ENCODE peak calls at places on chromosome 14, in ten cellular contexts. One of them, this sample, is unnamed.

GRCh38 chr14:49363926-49364751 is 222.0 kb downstream of the RPS29 start:
- DNase-seq in CD8-positive, alpha-beta T cell: no peak
- DNase-seq in heart right ventricle: no peak
- DNase-seq in PC-9: no peak
- DNase-seq in esophagus muscularis mucosa: no peak
- DNase-seq in pancreas: no peak
- DNase-seq in neural progenitor cell: peak; percentile 45
- DNase-seq in body of pancreas: no peak
- DNase-seq in AG04450: no peak
- DNase-seq in mammary epithelial cell: no peak
- DNase-seq in this sample: no peak

GRCh38 chr14:26427059-26427458 is 170.8 kb downstream of the NOVA1 start:
- DNase-seq in CD8-positive, alpha-beta T cell: no peak
- DNase-seq in heart right ventricle: peak; percentile 8
- DNase-seq in PC-9: no peak
- DNase-seq in esophagus muscularis mucosa: no peak
- DNase-seq in pancreas: no peak
- DNase-seq in neural progenitor cell: no peak
- DNase-seq in body of pancreas: no peak
- DNase-seq in AG04450: no peak
- DNase-seq in mammary epithelial cell: no peak
- DNase-seq in this sample: no peak

GRCh38 chr14:101823511-101824120 is 62.1 kb downstream of the PPP2R5C start:
- DNase-seq in CD8-positive, alpha-beta T cell: peak; percentile 70
- DNase-seq in heart right ventricle: no peak
- DNase-seq in PC-9: no peak
- DNase-seq in esophagus muscularis mucosa: no peak
- DNase-seq in pancreas: no peak
- DNase-seq in neural progenitor cell: no peak
- DNase-seq in body of pancreas: peak; percentile 42
- DNase-seq in AG04450: no peak
- DNase-seq in mammary epithelial cell: no peak
- DNase-seq in this sample: no peak

GRCh38 chr14:100640481-100641273 is 53.5 kb upstream of the BEGAIN start:
- DNase-seq in CD8-positive, alpha-beta T cell: peak; percentile 78
- DNase-seq in heart right ventricle: no peak
- DNase-seq in PC-9: no peak
- DNase-seq in esophagus muscularis mucosa: no peak
- DNase-seq in pancreas: no peak
- DNase-seq in neural progenitor cell: no peak
- DNase-seq in body of pancreas: no peak
- DNase-seq in AG04450: no peak
- DNase-seq in mammary epithelial cell: no peak
- DNase-seq in this sample: no peak

GRCh38 chr14:97410667-97411286 is 613.6 kb downstream of the VRK1 start:
- DNase-seq in CD8-positive, alpha-beta T cell: no peak
- DNase-seq in heart right ventricle: no peak
- DNase-seq in PC-9: no peak
- DNase-seq in esophagus muscularis mucosa: no peak
- DNase-seq in pancreas: no peak
- DNase-seq in neural progenitor cell: peak; percentile 28
- DNase-seq in body of pancreas: no peak
- DNase-seq in AG04450: no peak
- DNase-seq in mammary epithelial cell: no peak
- DNase-seq in this sample: no peak

GRCh38 chr14:101788016-101788695 is 26.6 kb downstream of the PPP2R5C start:
- DNase-seq in CD8-positive, alpha-beta T cell: no peak
- DNase-seq in heart right ventricle: no peak
- DNase-seq in PC-9: no peak
- DNase-seq in esophagus muscularis mucosa: peak; percentile 79
- DNase-seq in pancreas: no peak
- DNase-seq in neural progenitor cell: no peak
- DNase-seq in body of pancreas: no peak
- DNase-seq in AG04450: no peak
- DNase-seq in mammary epithelial cell: no peak
- DNase-seq in this sample: no peak

GRCh38 chr14:70871863-70872677 is 35.2 kb upstream of the PCNX1 start:
- DNase-seq in CD8-positive, alpha-beta T cell: no peak
- DNase-seq in heart right ventricle: no peak
- DNase-seq in PC-9: no peak
- DNase-seq in esophagus muscularis mucosa: no peak
- DNase-seq in pancreas: no peak
- DNase-seq in neural progenitor cell: no peak
- DNase-seq in body of pancreas: no peak
- DNase-seq in AG04450: no peak
- DNase-seq in mammary epithelial cell: no peak
- DNase-seq in this sample: no peak

GRCh38 chr14:96754162-96754844 is 42.9 kb upstream of the VRK1 start:
- DNase-seq in CD8-positive, alpha-beta T cell: no peak
- DNase-seq in heart right ventricle: no peak
- DNase-seq in PC-9: no peak
- DNase-seq in esophagus muscularis mucosa: no peak
- DNase-seq in pancreas: no peak
- DNase-seq in neural progenitor cell: no peak
- DNase-seq in body of pancreas: no peak
- DNase-seq in AG04450: no peak
- DNase-seq in mammary epithelial cell: peak; percentile 24
- DNase-seq in this sample: no peak

GRCh38 chr14:103868242-103868897 is 21.0 kb upstream of the PPP1R13B start:
- DNase-seq in CD8-positive, alpha-beta T cell: no peak
- DNase-seq in heart right ventricle: no peak
- DNase-seq in PC-9: no peak
- DNase-seq in esophagus muscularis mucosa: no peak
- DNase-seq in pancreas: peak; percentile 22
- DNase-seq in neural progenitor cell: no peak
- DNase-seq in body of pancreas: no peak
- DNase-seq in AG04450: no peak
- DNase-seq in mammary epithelial cell: peak; percentile 91
- DNase-seq in this sample: no peak

GRCh38 chr14:96626916-96627315 is 124.7 kb downstream of the PAPOLA start:
- DNase-seq in CD8-positive, alpha-beta T cell: no peak
- DNase-seq in heart right ventricle: no peak
- DNase-seq in PC-9: no peak
- DNase-seq in esophagus muscularis mucosa: no peak
- DNase-seq in pancreas: no peak
- DNase-seq in neural progenitor cell: no peak
- DNase-seq in body of pancreas: no peak
- DNase-seq in AG04450: no peak
- DNase-seq in mammary epithelial cell: no peak
- DNase-seq in this sample: no peak

DNA sequence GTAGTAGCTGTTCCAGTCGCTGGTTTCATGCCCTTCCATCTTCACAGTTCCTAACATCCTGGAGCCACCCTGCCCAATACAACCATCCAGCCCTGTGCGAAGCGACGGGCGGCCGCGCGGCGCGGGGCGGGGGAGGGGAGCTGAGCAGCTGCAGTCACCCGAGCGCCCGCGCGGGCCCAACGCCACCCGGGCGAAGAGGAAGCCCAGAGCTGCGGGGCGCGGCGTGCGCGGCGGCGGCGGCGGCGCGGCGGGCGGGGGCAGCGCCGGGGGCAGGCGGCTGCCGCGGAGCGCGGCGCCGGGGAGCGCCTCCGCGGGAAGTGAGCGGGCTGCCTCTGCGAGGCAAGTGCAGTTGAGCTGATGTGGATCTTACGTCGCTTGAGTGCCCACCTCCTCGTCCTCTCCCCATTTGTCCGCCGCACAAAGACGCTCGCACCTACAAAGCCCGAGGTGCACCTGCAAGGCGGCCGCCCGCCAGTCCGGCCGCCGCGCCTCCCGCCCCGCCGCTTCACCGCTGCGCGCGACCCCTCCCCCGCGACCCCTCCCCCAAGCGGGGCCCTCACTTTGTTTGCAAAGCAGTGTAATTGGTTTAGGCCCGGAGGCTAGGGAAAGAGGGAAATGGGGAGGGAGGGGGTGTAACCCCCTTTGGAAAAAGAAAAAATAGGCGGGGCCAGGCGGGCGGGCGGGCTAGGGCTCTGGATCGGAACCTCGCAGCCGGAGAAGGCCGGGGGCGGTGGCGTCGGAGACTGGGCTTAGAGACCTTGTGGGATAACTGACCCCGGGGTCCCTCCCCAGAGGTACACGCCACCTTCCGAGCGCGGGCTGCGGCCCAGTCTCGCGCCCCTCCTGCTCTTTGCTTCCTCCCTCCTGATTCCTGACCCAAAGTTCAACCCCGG is at the start of the genes FOXA1 and TTC6:
- DNase-seq in CD8-positive, alpha-beta T cell: no peak
- DNase-seq in heart right ventricle: no peak
- DNase-seq in PC-9: peak; percentile 62
- DNase-seq in esophagus muscularis mucosa: no peak
- DNase-seq in pancreas: peak; percentile 67
- DNase-seq in neural progenitor cell: peak; percentile 72
- DNase-seq in body of pancreas: peak; percentile 70
- DNase-seq in AG04450: no peak
- DNase-seq in mammary epithelial cell: peak; percentile 51
- DNase-seq in this sample: no peak
- H3K27me3 ChIP-seq in CD8-positive, alpha-beta T cell: peaks cover 47% of the 10 kb centered on the region
- H3K27me3 ChIP-seq in heart right ventricle: peaks cover 98% of the 10 kb centered on the region
- H3K27me3 ChIP-seq in PC-9: no peaks in the 10 kb centered on the region
- H3K27me3 ChIP-seq in esophagus muscularis mucosa: peaks cover 94% of the 10 kb centered on the region
- H3K27me3 ChIP-seq in pancreas: peaks cover 12% of the 10 kb centered on the region
- H3K27me3 ChIP-seq in neural progenitor cell: peaks cover 100% of the 10 kb centered on the region
- H3K27me3 ChIP-seq in body of pancreas: peaks cover 6% of the 10 kb centered on the region
- H3K27me3 ChIP-seq in AG04450: peaks cover 83% of the 10 kb centered on the region
- H3K27me3 ChIP-seq in mammary epithelial cell: peaks cover 41% of the 10 kb centered on the region
- H3K27me3 ChIP-seq in this sample: peaks cover 82% of the 10 kb centered on the region

DNA sequence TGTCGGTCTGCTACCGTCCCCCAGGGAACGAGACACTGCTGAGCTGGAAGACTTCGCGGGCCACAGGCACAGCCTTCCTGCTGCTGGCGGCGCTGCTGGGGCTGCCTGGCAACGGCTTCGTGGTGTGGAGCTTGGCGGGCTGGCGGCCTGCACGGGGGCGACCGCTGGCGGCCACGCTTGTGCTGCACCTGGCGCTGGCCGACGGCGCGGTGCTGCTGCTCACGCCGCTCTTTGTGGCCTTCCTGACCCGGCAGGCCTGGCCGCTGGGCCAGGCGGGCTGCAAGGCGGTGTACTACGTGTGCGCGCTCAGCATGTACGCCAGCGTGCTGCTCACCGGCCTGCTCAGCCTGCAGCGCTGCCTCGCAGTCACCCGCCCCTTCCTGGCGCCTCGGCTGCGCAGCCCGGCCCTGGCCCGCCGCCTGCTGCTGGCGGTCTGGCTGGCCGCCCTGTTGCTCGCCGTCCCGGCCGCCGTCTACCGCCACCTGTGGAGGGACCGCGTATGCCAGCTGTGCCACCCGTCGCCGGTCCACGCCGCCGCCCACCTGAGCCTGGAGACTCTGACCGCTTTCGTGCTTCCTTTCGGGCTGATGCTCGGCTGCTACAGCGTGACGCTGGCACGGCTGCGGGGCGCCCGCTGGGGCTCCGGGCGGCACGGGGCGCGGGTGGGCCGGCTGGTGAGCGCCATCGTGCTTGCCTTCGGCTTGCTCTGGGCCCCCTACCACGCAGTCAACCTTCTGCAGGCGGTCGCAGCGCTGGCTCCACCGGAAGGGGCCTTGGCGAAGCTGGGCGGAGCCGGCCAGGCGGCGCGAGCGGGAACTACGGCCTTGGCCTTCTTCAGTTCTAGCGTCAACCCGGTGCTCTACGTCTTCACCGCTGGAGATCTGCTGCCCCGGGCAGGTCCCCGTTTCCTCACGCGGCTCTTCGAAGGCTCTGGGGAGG is at the start of gene LTB4R:
- DNase-seq in CD8-positive, alpha-beta T cell: peak; percentile 67
- DNase-seq in heart right ventricle: peak; percentile 63
- DNase-seq in PC-9: no peak
- DNase-seq in esophagus muscularis mucosa: no peak
- DNase-seq in pancreas: peak; percentile 91
- DNase-seq in neural progenitor cell: no peak
- DNase-seq in body of pancreas: peak; percentile 89
- DNase-seq in AG04450: no peak
- DNase-seq in mammary epithelial cell: peak; percentile 70
- DNase-seq in this sample: peak; percentile 31
- H3K4me3 ChIP-seq in CD8-positive, alpha-beta T cell: peak within 1 kb of the TSS; percentile 52
- H3K4me3 ChIP-seq in heart right ventricle: peak within 1 kb of the TSS; percentile 71
- H3K4me3 ChIP-seq in PC-9: no peak within 1 kb of the TSS
- H3K4me3 ChIP-seq in esophagus muscularis mucosa: peak within 1 kb of the TSS; percentile 64
- H3K4me3 ChIP-seq in pancreas: peak within 1 kb of the TSS; percentile 33
- H3K4me3 ChIP-seq in neural progenitor cell: no peak within 1 kb of the TSS
- H3K4me3 ChIP-seq in body of pancreas: no peak within 1 kb of the TSS
- H3K4me3 ChIP-seq in AG04450: peak within 1 kb of the TSS; percentile 20
- H3K4me3 ChIP-seq in mammary epithelial cell: peak within 1 kb of the TSS; percentile 35
- H3K4me3 ChIP-seq in this sample: no peak within 1 kb of the TSS

GRCh38 chr14:106879241-106879640 is 1352.9 kb downstream of the TMEM121 start:
- DNase-seq in CD8-positive, alpha-beta T cell: peak; percentile 28
- DNase-seq in heart right ventricle: no peak
- DNase-seq in PC-9: peak; percentile 20
- DNase-seq in esophagus muscularis mucosa: no peak
- DNase-seq in pancreas: peak; percentile 59
- DNase-seq in neural progenitor cell: no peak
- DNase-seq in body of pancreas: peak; percentile 59
- DNase-seq in AG04450: no peak
- DNase-seq in mammary epithelial cell: peak; percentile 48
- DNase-seq in this sample: no peak
- TF ChIP-seq CTCF in CD8-positive, alpha-beta T cell: peak; percentile 35
- TF ChIP-seq CTCF in heart right ventricle: peak; percentile 20
- TF ChIP-seq CTCF in PC-9: peak; percentile 54
- TF ChIP-seq CTCF in esophagus muscularis mucosa: no peak
- TF ChIP-seq CTCF in pancreas: no peak
- TF ChIP-seq CTCF in neural progenitor cell: peak; percentile 9
- TF ChIP-seq CTCF in body of pancreas: no peak
- TF ChIP-seq CTCF in AG04450: no peak
- TF ChIP-seq CTCF in mammary epithelial cell: peak; percentile 41
- TF ChIP-seq CTCF in this sample: peak; percentile 62

DNA sequence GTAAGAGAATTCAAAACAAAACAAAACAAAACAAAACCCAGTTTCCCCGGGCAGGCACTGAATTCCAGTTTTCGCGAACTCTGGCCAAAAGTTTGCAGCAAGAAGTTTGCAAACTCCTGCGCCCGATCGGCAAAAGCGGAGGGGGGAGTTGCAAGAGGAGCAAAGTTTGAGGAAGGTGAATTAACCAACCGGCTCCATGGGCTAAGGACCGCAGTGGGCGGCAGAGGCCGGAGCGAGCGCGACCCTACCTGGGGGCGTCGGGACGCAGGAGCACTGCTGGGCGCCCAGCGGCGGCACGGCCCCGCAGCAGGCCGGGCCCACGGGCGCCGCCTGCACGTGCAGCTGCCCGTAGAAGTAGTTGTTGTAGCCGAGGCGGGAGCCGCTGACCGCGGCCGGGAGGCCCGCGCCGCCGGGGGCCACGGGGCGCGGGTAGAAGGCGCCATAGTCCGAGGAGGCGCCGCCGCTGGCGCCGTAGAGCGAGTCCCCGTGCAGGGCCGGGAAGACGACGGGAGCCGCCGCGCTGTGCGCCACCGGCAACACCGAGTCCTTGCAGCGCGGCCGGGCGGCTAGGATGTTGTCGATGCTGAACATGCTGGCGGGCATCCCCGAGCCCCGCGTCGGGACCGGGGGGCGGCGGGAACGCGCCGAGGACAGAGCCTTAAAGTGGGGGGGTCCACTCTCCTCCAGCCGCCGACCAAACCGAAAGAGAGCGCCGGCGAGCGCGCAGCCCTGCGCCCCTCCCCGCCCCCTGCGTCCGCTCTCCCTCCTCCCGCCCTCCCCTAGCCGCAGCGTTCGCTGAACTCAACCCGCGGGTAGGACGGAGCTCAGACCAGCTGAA is at the start of gene GSC:
- DNase-seq in CD8-positive, alpha-beta T cell: no peak
- DNase-seq in heart right ventricle: peak; percentile 46
- DNase-seq in PC-9: no peak
- DNase-seq in esophagus muscularis mucosa: no peak
- DNase-seq in pancreas: peak; percentile 60
- DNase-seq in neural progenitor cell: peak; percentile 92
- DNase-seq in body of pancreas: peak; percentile 67
- DNase-seq in AG04450: no peak
- DNase-seq in mammary epithelial cell: peak; percentile 37
- DNase-seq in this sample: no peak
- H3K27me3 ChIP-seq in CD8-positive, alpha-beta T cell: peaks cover 28% of the 10 kb centered on the region
- H3K27me3 ChIP-seq in heart right ventricle: peaks cover 100% of the 10 kb centered on the region
- H3K27me3 ChIP-seq in PC-9: peaks cover 27% of the 10 kb centered on the region
- H3K27me3 ChIP-seq in esophagus muscularis mucosa: peaks cover 80% of the 10 kb centered on the region
- H3K27me3 ChIP-seq in pancreas: peaks cover 6% of the 10 kb centered on the region
- H3K27me3 ChIP-seq in neural progenitor cell: peaks cover 100% of the 10 kb centered on the region
- H3K27me3 ChIP-seq in body of pancreas: no peaks in the 10 kb centered on the region
- H3K27me3 ChIP-seq in AG04450: peaks cover 84% of the 10 kb centered on the region
- H3K27me3 ChIP-seq in mammary epithelial cell: peaks cover 73% of the 10 kb centered on the region
- H3K27me3 ChIP-seq in this sample: peaks cover 90% of the 10 kb centered on the region